ENCODE peak calls at places on chromosomes 1 and 21, in ten cellular contexts. H is GM03348; M is left colon; A is Daoy; S is skeletal muscle cell; L is COR-L47; O is A673; I is GM23248; G is activated naive CD4-positive, alpha-beta T cell; C is nephron progenitor cell. D is an unnamed sample.
A peak's percentile ranks its signal among the peaks of the same experiment; 100 is the strongest.

GRCh38 chr1:195637474-195637873 is 970.8 kb downstream of the KCNT2 start:
- DNase-seq in O (no peak), G (no peak), H (no peak), M (no peak), S (no peak), I (peak; percentile 12), C (no peak), A (no peak), L (no peak), D (peak; percentile 28)

GRCh38 chr1:54200519-54200997 is 591 bp downstream of the MRPL37 start:
- DNase-seq in M (no peak), C (no peak), L (no peak), I (peak; percentile 58), O (no peak), S (no peak), A (no peak), G (no peak), H (no peak), D (peak; percentile 6)

GRCh38 chr1:107682467-107682866 is 282.5 kb downstream of the VAV3 start:
- DNase-seq in G (no peak), I (peak; percentile 61), L (no peak), H (peak; percentile 5), O (no peak), M (no peak), C (no peak), A (no peak), S (no peak), D (no peak)

GRCh38 chr1:211557894-211558625 is 20.9 kb downstream of the SLC30A1 start:
- DNase-seq in I (no peak), G (no peak), C (no peak), L (no peak), M (no peak), H (no peak), O (no peak), S (no peak), A (no peak), D (no peak)

GRCh38 chr21:43923391-43923790 is 58.4 kb downstream of the AGPAT3 start:
- DNase-seq in O (no peak), C (no peak), I (peak; percentile 38), S (no peak), M (no peak), L (no peak), A (peak; percentile 40), H (no peak), G (no peak), D (peak; percentile 11)

GRCh38 chr21:44421901-44422840 is 33.1 kb upstream of the LRRC3 start:
- DNase-seq in S (no peak), H (no peak), G (no peak), I (no peak), C (no peak), A (no peak), O (no peak), M (no peak), L (no peak), D (no peak)

GRCh38 chr1:169694304-169694703 is 17.1 kb downstream of the SELL start:
- DNase-seq in O (no peak), I (no peak), C (no peak), G (no peak), A (no peak), L (no peak), S (no peak), H (no peak), M (no peak), D (no peak)

GRCh38 chr1:90994461-90994860 is 27.4 kb downstream of the ZNF644 start:
- DNase-seq in M (no peak), L (no peak), C (no peak), O (no peak), G (no peak), S (no peak), H (no peak), I (no peak), A (no peak), D (no peak)

GRCh38 chr1:35359995-35360394 is 91.5 kb downstream of the ZMYM4 start:
- DNase-seq in G (no peak), I (no peak), L (no peak), S (no peak), C (no peak), M (no peak), H (no peak), O (no peak), A (no peak), D (no peak)

GRCh38 chr1:88530246-88530645 is 153.8 kb upstream of the PKN2 start:
- DNase-seq in M (no peak), G (no peak), C (no peak), S (no peak), I (no peak), A (no peak), O (no peak), L (no peak), H (no peak), D (peak; percentile 5)

GRCh38 chr1:65346190-65346589 is 36.8 kb downstream of the DNAJC6 start:
- DNase-seq in G (no peak), M (no peak), I (no peak), O (no peak), S (no peak), L (no peak), H (no peak), C (no peak), A (no peak), D (no peak)

GRCh38 chr1:201375169-201375568 is 2.3 kb downstream of the TNNT2 start:
- DNase-seq in O (no peak), I (peak; percentile 14), A (no peak), S (no peak), M (no peak), L (no peak), G (no peak), H (no peak), C (no peak), D (no peak)

GRCh38 chr1:94335950-94336349 is 82.2 kb upstream of the ABCD3 start:
- DNase-seq in C (peak; percentile 59), H (peak; percentile 80), S (peak; percentile 68), L (peak; percentile 67), I (peak; percentile 94), O (peak; percentile 91), G (no peak), A (peak; percentile 91), M (peak; percentile 68), D (peak; percentile 95)

GRCh38 chr1:167263784-167264464 is 43.2 kb downstream of the POU2F1 start:
- DNase-seq in A (peak; percentile 6), I (no peak), C (no peak), M (no peak), G (no peak), L (no peak), H (no peak), S (no peak), O (no peak), D (no peak)

GRCh38 chr1:98906761-98907301 is 97.8 kb downstream of the PLPPR5 start:
- DNase-seq in A (no peak), I (no peak), S (no peak), C (no peak), M (no peak), H (no peak), L (no peak), O (no peak), G (no peak), D (no peak)

GRCh38 chr21:27275294-27275927 is 308.5 kb upstream of the ADAMTS5 start:
- DNase-seq in I (peak; percentile 84), G (no peak), A (peak; percentile 37), S (peak; percentile 65), C (no peak), L (no peak), M (no peak), H (peak; percentile 66), O (no peak), D (peak; percentile 88)

GRCh38 chr1:28062806-28063205 is 25.6 kb downstream of the EYA3 start:
- DNase-seq in A (peak; percentile 11), G (peak; percentile 1), C (no peak), S (no peak), I (no peak), O (peak; percentile 48), H (no peak), L (no peak), M (no peak), D (no peak)

GRCh38 chr1:10561955-10562354 is 87.2 kb downstream of the PEX14 start:
- DNase-seq in M (no peak), L (no peak), I (peak; percentile 40), H (no peak), C (no peak), S (no peak), A (peak; percentile 40), O (peak; percentile 33), G (no peak), D (no peak)

GRCh38 chr1:21742578-21742977 is 40.4 kb downstream of the USP48 start:
- DNase-seq in M (no peak), G (no peak), A (no peak), S (no peak), O (no peak), I (no peak), H (no peak), C (no peak), L (no peak), D (peak; percentile 46)

GRCh38 chr1:99677416-99677815 is 31.5 kb downstream of the PALMD start:
- DNase-seq in M (no peak), A (no peak), L (no peak), G (no peak), C (no peak), S (no peak), H (no peak), O (no peak), I (no peak), D (no peak)

GRCh38 chr1:55720243-55720642 is 505.1 kb upstream of the USP24 start:
- DNase-seq in H (no peak), L (no peak), G (no peak), O (no peak), M (peak; percentile 51), C (no peak), I (peak; percentile 44), S (peak; percentile 66), A (no peak), D (peak; percentile 42)

GRCh38 chr1:65479805-65480204 is 59.3 kb downstream of the LEPR start:
- DNase-seq in I (no peak), A (no peak), G (no peak), C (no peak), L (no peak), O (no peak), M (no peak), H (no peak), S (no peak), D (no peak)

GRCh38 chr1:232880354-232880753 is 70.1 kb upstream of the NTPCR start:
- DNase-seq in L (peak; percentile 6), I (peak; percentile 55), A (peak; percentile 28), C (peak; percentile 12), O (peak; percentile 61), M (peak; percentile 62), H (peak; percentile 45), G (no peak), S (peak; percentile 4), D (peak; percentile 29)

GRCh38 chr21:46194374-46195334 is 10.4 kb upstream of the SPATC1L start:
- DNase-seq in M (no peak), H (no peak), L (no peak), I (no peak), C (no peak), S (no peak), G (no peak), O (no peak), A (no peak), D (no peak)